ENCODE peak calls at places on chromosomes 12 and 14, in six cellular contexts. U, N, H, V, F and Q are unnamed samples.

GRCh38 chr12:6193853-6194815 is 6.1 kb upstream of the CD9 start:
- DNase-seq in H (no peak), U (peak), V (no peak), F (peak), N (no peak), Q (no peak)

GRCh38 chr12:105279460-105280056 is 43.6 kb upstream of the APPL2 start:
- DNase-seq in U (no peak), H (no peak), F (no peak), N (no peak), V (peak), Q (no peak)

GRCh38 chr14:47822326-47822725 is 146.9 kb upstream of the MDGA2 start:
- DNase-seq in H (no peak), U (no peak), V (no peak), N (no peak), F (no peak), Q (no peak)

GRCh38 chr14:62002636-62003035 is 240.4 kb downstream of the SNAPC1 start:
- DNase-seq in N (no peak), V (no peak), H (no peak), F (peak), U (no peak), Q (no peak)

GRCh38 chr12:92735131-92735721 is 32.4 kb downstream of the PLEKHG7 start:
- DNase-seq in U (no peak), N (no peak), F (peak), V (no peak), H (peak), Q (no peak)

GRCh38 chr12:109596418-109597244 is 23.0 kb downstream of the MVK start:
- DNase-seq in U (peak), H (no peak), N (no peak), F (no peak), V (no peak), Q (no peak)

GRCh38 chr12:102618197-102618897 is 138.0 kb upstream of the IGF1 start:
- DNase-seq in V (no peak), H (no peak), N (no peak), F (no peak), U (no peak), Q (no peak)

GRCh38 chr12:114767906-114768697 is 84.1 kb upstream of the TBX3 start:
- DNase-seq in F (peak), H (no peak), N (no peak), V (no peak), U (no peak), Q (no peak)

GRCh38 chr12:107730942-107731341 is 30.0 kb downstream of the PRDM4 start:
- DNase-seq in U (no peak), F (no peak), N (no peak), V (no peak), H (no peak), Q (no peak)

DNA sequence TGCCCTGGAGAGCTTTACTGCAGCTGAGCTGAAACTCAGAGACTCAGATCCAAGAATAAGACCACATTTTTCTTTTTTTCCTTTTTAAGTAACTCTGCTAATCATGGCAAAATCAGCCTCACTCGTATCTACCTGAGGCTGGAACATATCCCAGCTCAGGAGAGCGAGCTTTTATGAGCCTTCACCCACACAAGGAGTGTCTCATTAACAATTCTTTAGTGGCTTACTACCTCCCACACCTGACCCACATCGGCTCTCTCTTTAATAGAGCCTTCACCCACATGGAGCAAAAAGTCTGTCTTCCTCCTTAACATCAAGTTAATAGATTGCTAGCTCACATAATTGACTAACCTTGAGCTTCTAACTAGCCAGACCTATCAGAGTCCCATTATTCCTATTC is 18.3 kb upstream of the CERS5 start:
- DNase-seq in U (no peak), V (no peak), H (no peak), N (no peak), F (no peak), Q (no peak)
- H3K27ac ChIP-seq in U (no peak), V (no peak), H (no peak), N (no peak), F (peak), Q (peak)

GRCh38 chr12:124560519-124560918 is 6.9 kb downstream of the NCOR2 start:
- DNase-seq in H (no peak), F (no peak), V (no peak), N (no peak), U (peak), Q (no peak)
- H3K4me3 ChIP-seq in H (no peak), F (no peak), V (no peak), N (no peak), U (no peak), Q (no peak)

GRCh38 chr14:68969278-68969677 is 9.8 kb downstream of the ACTN1 start:
- DNase-seq in U (peak), V (no peak), H (no peak), N (no peak), F (no peak), Q (no peak)
- H3K27ac ChIP-seq in U (peak), V (no peak), H (no peak), N (no peak), F (peak), Q (peak)

GRCh38 chr12:12733118-12733517 is 15.9 kb downstream of the CDKN1B start:
- DNase-seq in H (no peak), U (no peak), N (no peak), F (no peak), V (no peak), Q (no peak)

GRCh38 chr12:12734054-12734453 is 16.9 kb downstream of the CDKN1B start:
- DNase-seq in F (peak), V (no peak), U (no peak), H (no peak), N (no peak), Q (no peak)

GRCh38 chr12:12734561-12735071 is 17.4 kb downstream of the CDKN1B start:
- DNase-seq in F (peak), V (no peak), H (no peak), N (no peak), U (no peak), Q (no peak)

GRCh38 chr12:12735301-12735700 is 18.1 kb downstream of the CDKN1B start:
- DNase-seq in N (no peak), F (no peak), V (no peak), H (no peak), U (no peak), Q (no peak)

GRCh38 chr12:12736759-12737676 is 19.9 kb downstream of the CDKN1B start:
- DNase-seq in U (no peak), F (peak), H (no peak), N (no peak), V (no peak), Q (no peak)
- H3K4me3 ChIP-seq in U (peak), F (peak), H (no peak), N (no peak), V (no peak), Q (no peak)

GRCh38 chr14:24384169-24384568 is 14.6 kb upstream of the NYNRIN start:
- DNase-seq in F (no peak), U (no peak), V (no peak), H (no peak), N (no peak), Q (no peak)

GRCh38 chr14:24379907-24380746 is 12.1 kb downstream of the NFATC4 start:
- DNase-seq in H (no peak), N (no peak), V (no peak), U (no peak), F (no peak), Q (no peak)

GRCh38 chr14:24378981-24379906 is 11.3 kb downstream of the NFATC4 start:
- DNase-seq in F (no peak), U (no peak), H (no peak), V (no peak), N (no peak), Q (no peak)

GRCh38 chr14:24381363-24382102 is 13.5 kb downstream of the NFATC4 start:
- DNase-seq in F (no peak), H (no peak), V (no peak), U (no peak), N (no peak), Q (no peak)

DNA sequence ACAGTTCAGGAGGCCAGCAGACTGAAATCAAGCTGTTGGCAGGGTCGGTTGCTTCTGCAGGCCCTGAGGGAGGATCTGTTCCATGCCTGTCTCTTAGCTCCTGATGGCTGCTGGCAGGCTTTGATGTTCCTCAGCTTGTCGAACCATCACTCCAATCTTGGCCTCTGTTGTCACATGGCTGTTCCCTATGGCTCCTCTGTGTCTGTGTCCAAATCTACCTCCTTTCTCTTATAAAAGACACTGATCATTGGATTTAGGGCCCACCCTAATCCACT is 14.1 kb downstream of the NFATC4 start:
- DNase-seq in U (peak), V (no peak), N (no peak), F (no peak), H (no peak), Q (no peak)
- H3K27ac ChIP-seq in U (no peak), V (no peak), N (no peak), F (no peak), H (no peak), Q (no peak)

GRCh38 chr12:2520722-2521246 is 274.0 kb upstream of the FKBP4 start:
- DNase-seq in V (no peak), H (no peak), U (no peak), F (no peak), N (no peak), Q (no peak)
- H3K4me3 ChIP-seq in V (no peak), H (no peak), U (no peak), F (no peak), N (no peak), Q (no peak)

DNA sequence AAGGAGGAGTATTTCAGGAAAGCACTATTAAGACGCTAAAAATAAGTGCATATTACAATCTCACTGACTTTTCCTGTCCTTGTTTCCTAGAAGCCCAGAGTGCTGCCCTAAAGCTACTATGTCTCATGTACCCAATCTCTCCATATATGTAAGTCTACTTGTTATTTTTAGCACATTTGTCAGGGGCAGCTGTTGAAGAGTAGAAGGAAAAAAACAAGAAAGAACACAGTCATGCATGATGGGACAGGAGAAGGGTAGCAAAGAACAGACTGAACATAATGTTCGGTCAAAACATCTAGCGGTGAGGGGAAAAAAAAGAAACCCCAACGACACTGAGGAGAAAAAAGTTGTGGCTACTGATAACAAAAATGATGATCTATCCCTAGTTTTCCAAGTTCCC is 14.3 kb downstream of the YBX3 start:
- DNase-seq in H (no peak), U (no peak), F (no peak), V (no peak), N (no peak), Q (no peak)
- H3K27ac ChIP-seq in H (no peak), U (peak), F (no peak), V (no peak), N (peak), Q (no peak)

GRCh38 chr14:36942522-36943245 is 229.7 kb downstream of the SLC25A21 start:
- DNase-seq in N (no peak), H (no peak), U (no peak), V (no peak), F (peak), Q (no peak)

GRCh38 chr14:36941783-36942521 is 230.5 kb downstream of the SLC25A21 start:
- DNase-seq in U (peak), F (peak), H (peak), V (peak), N (peak), Q (no peak)

GRCh38 chr14:36947362-36947761 is 225.0 kb downstream of the SLC25A21 start:
- DNase-seq in N (no peak), F (peak), U (no peak), V (no peak), H (no peak), Q (no peak)

GRCh38 chr14:36946872-36947271 is 225.5 kb downstream of the SLC25A21 start:
- DNase-seq in V (no peak), H (no peak), N (no peak), F (no peak), U (no peak), Q (no peak)

GRCh38 chr14:36944307-36945010 is 227.9 kb downstream of the SLC25A21 start:
- DNase-seq in F (peak), H (no peak), V (no peak), N (no peak), U (no peak), Q (no peak)
- H3K4me3 ChIP-seq in F (no peak), H (no peak), V (no peak), N (no peak), U (no peak), Q (no peak)

GRCh38 chr12:98724384-98725155 is 79.5 kb downstream of the APAF1 start:
- DNase-seq in F (peak), U (no peak), H (no peak), N (no peak), V (no peak), Q (no peak)

GRCh38 chr12:98721204-98721702 is 76.2 kb downstream of the APAF1 start:
- DNase-seq in N (no peak), U (no peak), H (no peak), F (no peak), V (no peak), Q (no peak)

GRCh38 chr12:98725481-98726247 is 80.6 kb downstream of the APAF1 start:
- DNase-seq in U (peak), H (peak), F (peak), N (no peak), V (peak), Q (no peak)

GRCh38 chr12:98714426-98714825 is 69.3 kb downstream of the APAF1 start:
- DNase-seq in V (no peak), N (no peak), U (no peak), H (no peak), F (no peak), Q (no peak)

GRCh38 chr12:98719515-98720504 is 74.7 kb downstream of the APAF1 start:
- DNase-seq in U (no peak), F (no peak), V (no peak), H (no peak), N (no peak), Q (no peak)
- H3K27ac ChIP-seq in U (no peak), F (no peak), V (no peak), H (no peak), N (no peak), Q (no peak)

GRCh38 chr14:94020267-94020666 is 5.9 kb upstream of the OTUB2 start:
- DNase-seq in F (no peak), H (no peak), U (no peak), V (no peak), N (no peak), Q (no peak)

GRCh38 chr14:94022532-94023411 is 3.4 kb upstream of the OTUB2 start:
- DNase-seq in F (no peak), H (no peak), V (no peak), U (no peak), N (no peak), Q (no peak)

GRCh38 chr14:94021001-94021400 is 5.1 kb upstream of the OTUB2 start:
- DNase-seq in U (no peak), H (no peak), N (no peak), V (no peak), F (peak), Q (no peak)

GRCh38 chr14:94019329-94019728 is 6.8 kb upstream of the OTUB2 start:
- DNase-seq in N (no peak), F (no peak), V (no peak), U (no peak), H (no peak), Q (no peak)

GRCh38 chr14:94021416-94022157 is 4.6 kb upstream of the OTUB2 start:
- DNase-seq in N (no peak), F (no peak), H (no peak), U (no peak), V (no peak), Q (no peak)
- H3K4me3 ChIP-seq in N (no peak), F (no peak), H (no peak), U (no peak), V (no peak), Q (no peak)